ENCODE peak calls at places on chromosomes 1 and 21, in four cellular contexts. One of them, this sample, is unnamed.

GRCh38 chr21:17554120-17554519 is 41.3 kb downstream of the CXADR start:
- DNase-seq in B cell: no peak
- DNase-seq in uterus: no peak
- DNase-seq in fibroblast of lung: no peak
- DNase-seq in this sample: no peak

GRCh38 chr1:39671433-39671792 is 494 bp downstream of the NT5C1A start:
- DNase-seq in B cell: no peak
- DNase-seq in uterus: peak
- DNase-seq in fibroblast of lung: no peak
- DNase-seq in this sample: no peak

GRCh38 chr1:13792429-13792828 is 92.4 kb downstream of the PRDM2 start:
- DNase-seq in B cell: no peak
- DNase-seq in uterus: no peak
- DNase-seq in fibroblast of lung: no peak
- DNase-seq in this sample: no peak

GRCh38 chr1:48203287-48203900 is 19.1 kb upstream of the SLC5A9 start:
- DNase-seq in B cell: no peak
- DNase-seq in uterus: no peak
- DNase-seq in fibroblast of lung: peak
- DNase-seq in this sample: no peak

GRCh38 chr21:31111093-31111492 is 72.8 kb upstream of the KRTAP19-8 start:
- DNase-seq in B cell: no peak
- DNase-seq in uterus: no peak
- DNase-seq in fibroblast of lung: no peak
- DNase-seq in this sample: no peak

GRCh38 chr21:26887241-26887640 is 42.0 kb upstream of the ADAMTS1 start:
- DNase-seq in B cell: no peak
- DNase-seq in uterus: no peak
- DNase-seq in fibroblast of lung: peak
- DNase-seq in this sample: no peak

GRCh38 chr1:55081905-55082296 is 42.6 kb downstream of the PCSK9 start:
- DNase-seq in B cell: no peak
- DNase-seq in uterus: no peak
- DNase-seq in fibroblast of lung: peak
- DNase-seq in this sample: no peak

GRCh38 chr21:42980959-42981523 is 6.7 kb downstream of the PKNOX1 start:
- DNase-seq in B cell: no peak
- DNase-seq in uterus: no peak
- DNase-seq in fibroblast of lung: no peak
- DNase-seq in this sample: no peak

GRCh38 chr1:11789126-11790067 is 16.4 kb downstream of the MTHFR start:
- DNase-seq in B cell: no peak
- DNase-seq in uterus: no peak
- DNase-seq in fibroblast of lung: no peak
- DNase-seq in this sample: no peak

GRCh38 chr1:60821156-60821555 is 261.2 kb upstream of the NFIA start:
- DNase-seq in B cell: no peak
- DNase-seq in uterus: no peak
- DNase-seq in fibroblast of lung: no peak
- DNase-seq in this sample: no peak

GRCh38 chr1:6704746-6705145 is 3.1 kb upstream of the DNAJC11 start:
- DNase-seq in B cell: no peak
- DNase-seq in uterus: no peak
- DNase-seq in fibroblast of lung: no peak
- DNase-seq in this sample: no peak

GRCh38 chr1:157176016-157176415 is 37.8 kb upstream of the ETV3 start:
- DNase-seq in B cell: no peak
- DNase-seq in uterus: no peak
- DNase-seq in fibroblast of lung: no peak
- DNase-seq in this sample: no peak

GRCh38 chr1:5980314-5981008 is 11.8 kb downstream of the NPHP4 start:
- DNase-seq in B cell: no peak
- DNase-seq in uterus: peak
- DNase-seq in fibroblast of lung: peak
- DNase-seq in this sample: no peak

GRCh38 chr1:109475261-109475660 is 8.4 kb upstream of the ATXN7L2 start:
- DNase-seq in B cell: no peak
- DNase-seq in uterus: no peak
- DNase-seq in fibroblast of lung: no peak
- DNase-seq in this sample: no peak

GRCh38 chr1:162987866-162988265 is 81.3 kb upstream of the RGS4 start:
- DNase-seq in B cell: no peak
- DNase-seq in uterus: no peak
- DNase-seq in fibroblast of lung: no peak
- DNase-seq in this sample: no peak

GRCh38 chr1:38114231-38114630 is 67.6 kb upstream of the POU3F1 start:
- DNase-seq in B cell: no peak
- DNase-seq in uterus: no peak
- DNase-seq in fibroblast of lung: no peak
- DNase-seq in this sample: no peak

GRCh38 chr1:38111589-38111988 is 65.0 kb upstream of the POU3F1 start:
- DNase-seq in B cell: no peak
- DNase-seq in uterus: no peak
- DNase-seq in fibroblast of lung: no peak
- DNase-seq in this sample: no peak

GRCh38 chr1:38115251-38115650 is 68.7 kb upstream of the POU3F1 start:
- DNase-seq in B cell: no peak
- DNase-seq in uterus: no peak
- DNase-seq in fibroblast of lung: no peak
- DNase-seq in this sample: no peak

GRCh38 chr1:38114633-38115032 is 68.0 kb upstream of the POU3F1 start:
- DNase-seq in B cell: no peak
- DNase-seq in uterus: no peak
- DNase-seq in fibroblast of lung: no peak
- DNase-seq in this sample: no peak

DNA sequence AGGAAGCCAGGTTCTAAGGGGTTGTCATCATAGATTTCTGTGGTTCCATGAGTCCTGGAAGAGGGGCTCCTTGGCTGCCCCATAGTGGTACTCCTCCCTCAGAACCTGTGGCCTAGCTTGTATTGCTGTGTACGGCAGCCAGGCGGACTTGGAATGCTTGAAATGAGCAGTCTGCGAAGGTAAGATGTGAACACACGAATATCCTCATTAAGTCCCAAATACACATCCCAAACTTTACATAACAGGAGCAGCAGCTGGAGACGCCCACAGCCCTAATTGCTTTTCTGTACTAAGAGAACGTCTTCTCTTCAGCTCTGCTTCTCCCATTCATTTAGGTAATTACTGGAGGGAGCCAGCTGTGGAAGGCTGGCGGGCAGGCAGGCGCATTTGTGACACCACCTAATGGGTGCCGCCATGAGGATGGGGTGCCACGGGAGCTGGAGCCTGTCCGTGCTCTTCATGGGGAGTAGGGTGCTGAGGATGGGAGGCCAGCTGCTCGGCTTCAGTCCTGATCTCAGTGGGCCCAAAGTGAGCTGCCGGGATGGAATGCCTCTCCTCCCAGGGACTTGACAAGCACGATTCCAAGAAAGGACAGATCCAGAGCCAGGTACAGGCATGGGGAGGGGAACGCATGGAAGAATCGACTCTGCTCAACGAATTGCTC is 66.6 kb upstream of the POU3F1 start:
- DNase-seq in B cell: no peak
- DNase-seq in uterus: no peak
- DNase-seq in fibroblast of lung: no peak
- DNase-seq in this sample: no peak
- TF ChIP-seq CTCF in B cell: no peak
- TF ChIP-seq CTCF in uterus: no peak
- TF ChIP-seq CTCF in fibroblast of lung: no peak
- TF ChIP-seq CTCF in this sample: no peak

DNA sequence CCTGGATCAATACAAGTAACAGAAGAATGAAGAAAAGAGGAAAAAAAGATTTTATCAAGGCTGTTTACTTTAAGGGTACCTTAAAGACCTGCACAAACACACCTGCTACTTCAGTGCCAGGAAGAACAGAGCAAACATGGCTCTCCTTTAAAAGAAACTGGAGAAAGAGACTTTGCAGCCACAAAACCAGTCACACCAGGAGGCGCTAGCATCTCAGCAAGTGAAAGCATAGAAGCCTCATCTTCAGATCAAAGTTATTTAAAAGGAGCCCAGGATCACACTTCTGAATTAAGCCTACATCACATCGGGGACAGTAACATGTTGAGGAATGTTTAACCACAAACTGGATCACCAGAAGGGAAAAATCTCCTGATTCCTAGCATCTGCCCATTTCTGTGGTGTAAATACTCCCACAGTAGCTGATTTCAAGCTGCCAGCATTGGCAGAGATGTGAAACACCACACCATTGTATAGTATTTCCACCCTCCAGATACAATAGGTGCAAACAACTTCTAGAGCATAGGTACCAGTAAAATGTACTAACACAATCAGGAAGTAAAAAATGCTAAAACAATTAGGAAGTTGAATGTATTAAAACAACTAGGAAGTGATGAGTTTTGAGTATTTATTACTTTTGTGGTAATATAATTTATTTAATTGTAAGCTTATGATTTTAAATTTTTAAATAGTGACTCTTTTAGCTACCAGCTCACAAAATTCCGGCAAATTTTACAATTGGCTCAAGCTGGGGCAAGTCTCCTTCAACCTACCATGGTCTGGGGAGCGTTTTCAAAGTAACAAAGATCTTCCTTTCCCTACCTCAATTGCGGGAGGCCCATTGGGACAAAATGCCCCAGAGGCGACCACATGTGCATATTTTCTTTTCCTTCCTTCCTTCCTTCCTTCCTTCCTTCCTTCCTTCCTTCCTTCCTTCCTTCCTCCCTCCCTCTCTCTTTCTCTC is 105.3 kb upstream of the CLDN14 start:
- DNase-seq in B cell: no peak
- DNase-seq in uterus: no peak
- DNase-seq in fibroblast of lung: no peak
- DNase-seq in this sample: no peak
- TF ChIP-seq CTCF in B cell: no peak
- TF ChIP-seq CTCF in uterus: no peak
- TF ChIP-seq CTCF in fibroblast of lung: peak
- TF ChIP-seq CTCF in this sample: no peak

DNA sequence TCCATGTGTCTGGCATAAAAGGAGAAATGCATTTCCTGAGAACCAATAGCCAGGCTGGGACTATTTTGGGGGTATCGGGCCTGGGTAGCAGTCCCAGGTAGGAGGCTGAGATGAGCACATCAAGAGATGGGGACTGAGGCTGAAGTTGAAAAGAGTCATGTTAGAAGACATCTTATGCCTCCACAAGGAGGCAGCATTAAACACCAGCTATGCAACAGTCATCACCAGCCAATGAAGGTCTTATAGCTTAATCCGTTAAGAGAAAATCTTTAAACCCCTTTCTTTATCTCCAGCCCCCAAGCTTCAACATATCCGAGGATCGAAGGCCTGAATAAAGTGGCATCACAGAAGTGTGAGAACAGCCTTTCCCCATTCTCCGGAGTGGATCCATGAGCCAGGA is 640.7 kb upstream of the PTBP2 start:
- DNase-seq in B cell: no peak
- DNase-seq in uterus: no peak
- DNase-seq in fibroblast of lung: peak
- DNase-seq in this sample: no peak
- TF ChIP-seq CTCF in B cell: no peak
- TF ChIP-seq CTCF in uterus: no peak
- TF ChIP-seq CTCF in fibroblast of lung: peak
- TF ChIP-seq CTCF in this sample: no peak

DNA sequence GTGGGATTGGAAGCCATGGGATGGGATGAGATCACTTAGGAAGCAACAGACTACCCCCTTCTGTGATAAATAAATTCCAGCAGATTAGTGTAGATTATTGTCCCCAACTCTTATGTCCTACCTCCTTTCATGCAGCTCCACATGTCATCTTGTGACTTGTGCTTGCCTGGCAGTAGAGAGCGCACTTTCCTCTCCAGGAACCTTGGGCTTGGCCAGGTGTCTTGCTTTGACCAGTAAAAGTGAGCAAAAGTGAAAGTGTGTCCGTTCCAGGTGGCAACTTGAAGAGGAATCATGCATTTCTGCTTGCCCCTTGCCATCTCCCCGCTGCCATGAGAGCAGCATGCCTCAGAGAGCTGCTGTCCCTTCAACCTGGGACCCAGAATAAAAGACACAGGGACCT is 122.9 kb upstream of the ERG start:
- DNase-seq in B cell: no peak
- DNase-seq in uterus: no peak
- DNase-seq in fibroblast of lung: no peak
- DNase-seq in this sample: no peak
- TF ChIP-seq CTCF in B cell: no peak
- TF ChIP-seq CTCF in uterus: no peak
- TF ChIP-seq CTCF in fibroblast of lung: no peak
- TF ChIP-seq CTCF in this sample: no peak

GRCh38 chr1:22654692-22655091 is 1.7 kb downstream of the C1QB start:
- DNase-seq in B cell: no peak
- DNase-seq in uterus: no peak
- DNase-seq in fibroblast of lung: no peak
- DNase-seq in this sample: no peak
- TF ChIP-seq CTCF in B cell: no peak
- TF ChIP-seq CTCF in uterus: no peak
- TF ChIP-seq CTCF in fibroblast of lung: peak
- TF ChIP-seq CTCF in this sample: no peak

GRCh38 chr1:180507826-180508724 is 5.7 kb upstream of the ACBD6 start:
- DNase-seq in B cell: no peak
- DNase-seq in uterus: no peak
- DNase-seq in fibroblast of lung: peak
- DNase-seq in this sample: no peak
- TF ChIP-seq CTCF in B cell: no peak
- TF ChIP-seq CTCF in uterus: no peak
- TF ChIP-seq CTCF in fibroblast of lung: peak
- TF ChIP-seq CTCF in this sample: no peak

DNA sequence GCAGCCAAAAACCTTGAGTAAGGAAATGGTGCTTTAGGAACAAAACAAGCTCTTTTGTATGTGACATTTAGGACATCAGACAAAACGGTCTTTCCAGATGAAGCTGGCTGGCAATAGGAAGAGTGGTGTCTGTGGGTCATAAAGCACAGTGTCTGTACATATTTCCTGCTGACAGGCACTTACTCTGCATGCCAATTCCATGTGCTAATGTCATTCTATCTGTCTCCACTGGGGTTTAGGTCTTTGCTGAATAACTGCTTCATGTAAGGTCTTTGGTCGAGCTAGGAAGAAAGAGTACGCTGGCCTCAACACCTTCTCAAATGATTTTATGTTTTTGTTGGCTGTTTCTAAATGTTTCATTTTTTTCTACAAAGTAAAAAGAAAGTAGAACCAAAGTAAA is 163.5 kb downstream of the BRINP2 start:
- DNase-seq in B cell: no peak
- DNase-seq in uterus: no peak
- DNase-seq in fibroblast of lung: no peak
- DNase-seq in this sample: no peak
- TF ChIP-seq CTCF in B cell: no peak
- TF ChIP-seq CTCF in uterus: no peak
- TF ChIP-seq CTCF in fibroblast of lung: peak
- TF ChIP-seq CTCF in this sample: no peak

GRCh38 chr1:175009532-175009931 is 9.8 kb downstream of the CACYBP start:
- DNase-seq in B cell: no peak
- DNase-seq in uterus: no peak
- DNase-seq in fibroblast of lung: no peak
- DNase-seq in this sample: no peak

GRCh38 chr1:175019524-175019923 is 3.7 kb downstream of the MRPS14 start:
- DNase-seq in B cell: no peak
- DNase-seq in uterus: no peak
- DNase-seq in fibroblast of lung: no peak
- DNase-seq in this sample: no peak

GRCh38 chr1:175016073-175016722 is 7.0 kb downstream of the MRPS14 start:
- DNase-seq in B cell: no peak
- DNase-seq in uterus: no peak
- DNase-seq in fibroblast of lung: peak
- DNase-seq in this sample: no peak

GRCh38 chr1:175013445-175013844 is 9.8 kb downstream of the MRPS14 start:
- DNase-seq in B cell: no peak
- DNase-seq in uterus: no peak
- DNase-seq in fibroblast of lung: no peak
- DNase-seq in this sample: no peak

GRCh38 chr1:175015243-175015642 is 8.0 kb downstream of the MRPS14 start:
- DNase-seq in B cell: no peak
- DNase-seq in uterus: no peak
- DNase-seq in fibroblast of lung: peak
- DNase-seq in this sample: no peak
- TF ChIP-seq CTCF in B cell: no peak
- TF ChIP-seq CTCF in uterus: no peak
- TF ChIP-seq CTCF in fibroblast of lung: no peak
- TF ChIP-seq CTCF in this sample: no peak

This sample was measured in CD14-positive monocyte.